ENCODE peak calls at places on chromosomes 4 and X, in nine cellular contexts. O is CD4-positive, alpha-beta memory T cell; A is neuronal stem cell; B is psoas muscle; H is A549; F is cardiac muscle cell; L is tibial artery; X is fibroblast of lung; S is heart right ventricle. Z is an unnamed sample. For H3K9me3, the result is how much of the 10 kb centered on the place peaks cover.

GRCh38 chrX:149487292-149487691 is 17.8 kb downstream of the IDS start:
- DNase-seq in L (no peak), F (no peak), O (no peak), B (no peak), H (peak), S (no peak), A (no peak), X (no peak), Z (no peak)

GRCh38 chr4:56737666-56738065 is 56.6 kb upstream of the HOPX start:
- DNase-seq in O (no peak), F (no peak), A (no peak), X (no peak), L (no peak), B (no peak), S (no peak), H (no peak), Z (no peak)

GRCh38 chr4:27789768-27790167 is 929.1 kb downstream of the STIM2 start:
- DNase-seq in O (no peak), S (no peak), A (no peak), B (no peak), F (no peak), H (no peak), L (no peak), X (peak), Z (no peak)

GRCh38 chr4:126106658-126107057 is 791.9 kb downstream of the FAT4 start:
- DNase-seq in X (no peak), H (peak), O (no peak), B (no peak), A (no peak), S (no peak), L (no peak), F (no peak), Z (no peak)

GRCh38 chrX:2710041-2710471 is 19.0 kb downstream of the CD99 start:
- DNase-seq in H (peak), L (peak), A (no peak), F (no peak), S (no peak), X (peak), O (no peak), B (no peak), Z (no peak)

GRCh38 chr4:89365375-89366170 is 58.0 kb upstream of the GPRIN3 start:
- DNase-seq in X (no peak), O (no peak), B (no peak), S (no peak), F (no peak), H (peak), A (no peak), L (no peak), Z (no peak)

GRCh38 chr4:26252349-26252748 is 68.5 kb upstream of the RBPJ start:
- DNase-seq in H (no peak), F (no peak), O (no peak), B (no peak), S (no peak), L (no peak), X (peak), A (no peak), Z (no peak)

GRCh38 chr4:7947927-7948326 is 8.3 kb upstream of the AFAP1 start:
- DNase-seq in B (no peak), H (no peak), F (no peak), L (no peak), X (no peak), A (no peak), O (peak), S (no peak), Z (no peak)

GRCh38 chr4:60934896-60935295 is 265.2 kb upstream of the ADGRL3 start:
- DNase-seq in A (no peak), H (no peak), B (no peak), O (no peak), X (no peak), L (no peak), S (no peak), F (no peak), Z (no peak)

GRCh38 chr4:158163941-158164665 is 8.7 kb downstream of the GASK1B start:
- DNase-seq in X (peak), S (no peak), O (no peak), L (no peak), A (no peak), B (no peak), H (no peak), F (no peak), Z (no peak)

GRCh38 chr4:41172772-41173171 is 41.6 kb downstream of the APBB2 start:
- DNase-seq in F (no peak), H (no peak), X (no peak), S (no peak), B (no peak), A (no peak), O (no peak), L (no peak), Z (no peak)

GRCh38 chrX:133364201-133364600 is 51.1 kb downstream of the GPC4 start:
- DNase-seq in B (no peak), F (no peak), O (no peak), L (no peak), A (no peak), S (no peak), X (peak), H (no peak), Z (no peak)

GRCh38 chr4:123319639-123320038 is 77.0 kb upstream of the SPRY1 start:
- DNase-seq in L (no peak), S (no peak), B (no peak), O (no peak), A (no peak), H (no peak), F (no peak), X (no peak), Z (no peak)

GRCh38 chrX:18833071-18833731 is 125.8 kb downstream of the PPEF1 start:
- DNase-seq in O (no peak), F (no peak), S (peak), B (peak), A (no peak), H (no peak), X (peak), L (peak), Z (no peak)

DNA sequence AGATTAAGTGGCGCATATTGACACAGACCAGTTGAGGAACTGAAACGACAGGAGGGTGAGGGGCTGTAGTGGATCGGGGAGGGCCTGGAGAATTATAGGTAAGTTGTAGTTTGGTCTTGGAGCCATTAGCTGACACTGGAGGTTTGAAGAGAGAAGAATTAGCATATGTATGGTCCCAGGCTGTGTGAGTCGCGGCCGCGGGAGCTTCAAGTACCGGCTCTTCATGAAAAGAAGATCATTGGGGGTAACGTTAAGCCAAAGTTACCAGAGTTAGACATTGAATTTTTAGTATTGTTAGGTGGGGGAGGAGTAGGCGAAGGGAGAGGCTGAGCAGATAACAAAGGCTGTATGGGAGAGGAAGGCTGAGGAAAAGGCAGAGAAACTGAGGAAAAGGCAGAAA is 56.5 kb downstream of the ZNF674 start:
- DNase-seq in X (no peak), A (no peak), S (no peak), O (no peak), L (no peak), B (no peak), H (no peak), F (no peak), Z (no peak)
- H3K9me3 ChIP-seq in X (under half), A (under half), S (under half), O (under half), L (under half), B (under half), H (under half), F (under half), Z (under half)

GRCh38 chr4:336099-336892 is 1.3 kb upstream of the ZNF141 start:
- DNase-seq in H (no peak), L (peak), X (no peak), A (peak), B (peak), O (peak), S (peak), F (peak), Z (peak)
- H3K9me3 ChIP-seq in H (under half), L (under half), X (under half), A (under half), B (under half), O (under half), S (under half), F (under half), Z (under half)

DNA sequence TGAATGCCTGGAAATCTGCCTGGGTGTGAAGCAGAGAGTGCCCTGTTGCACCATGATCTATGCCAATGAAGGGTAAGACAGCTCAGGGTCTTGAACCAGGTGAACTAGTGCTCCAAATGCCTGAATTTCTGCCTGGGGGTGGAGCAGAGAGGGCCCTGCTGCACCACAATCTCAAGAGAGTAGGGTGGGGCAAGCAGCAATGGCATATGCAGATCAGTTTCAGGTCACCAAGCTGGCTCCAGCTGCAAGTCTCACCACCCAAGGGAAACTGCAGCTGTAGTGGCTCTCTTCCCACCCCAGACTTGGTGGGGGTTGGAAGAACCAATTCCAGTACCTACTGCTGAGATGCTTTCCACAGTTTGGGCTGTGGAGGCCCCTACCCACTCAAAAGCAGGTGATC is 147.0 kb downstream of the SPANXN1 start:
- DNase-seq in B (no peak), A (no peak), L (no peak), F (no peak), X (no peak), S (no peak), H (no peak), O (no peak), Z (no peak)
- H3K9me3 ChIP-seq in B (under half), A (under half), L (under half), F (under half), X (under half), S (under half), H (under half), O (under half), Z (under half)

DNA sequence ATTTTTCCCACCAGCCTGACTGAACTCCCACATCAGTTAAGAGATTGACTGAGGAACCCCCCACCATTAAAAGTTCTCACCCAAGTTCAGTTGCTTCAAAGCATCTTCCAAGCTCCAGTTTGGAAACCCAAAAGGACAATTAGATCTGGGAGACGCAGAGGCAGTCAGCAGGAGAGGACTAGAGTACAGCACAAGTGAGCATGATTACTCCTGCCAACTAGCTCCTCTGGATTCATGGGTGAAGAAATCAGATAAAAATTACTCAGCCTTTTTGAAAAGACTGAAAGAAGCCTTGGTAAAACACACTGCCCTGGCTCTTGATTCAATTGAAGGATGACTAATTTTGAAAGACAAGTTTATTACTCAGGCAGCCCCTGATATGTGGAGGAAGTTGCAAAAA is 297.5 kb downstream of the ADAM29 start:
- DNase-seq in O (no peak), X (no peak), H (no peak), A (no peak), F (no peak), S (no peak), B (no peak), L (no peak), Z (no peak)
- H3K9me3 ChIP-seq in O (under half), X (under half), H (under half), A (under half), F (under half), S (under half), B (under half), L (under half), Z (under half)

GRCh38 chr4:67659065-67659464 is 41.9 kb downstream of the UBA6 start:
- DNase-seq in H (no peak), F (no peak), S (no peak), X (no peak), O (no peak), B (no peak), A (no peak), L (no peak), Z (no peak)

GRCh38 chr4:67660418-67660817 is 40.5 kb downstream of the UBA6 start:
- DNase-seq in L (no peak), F (no peak), A (no peak), H (no peak), S (no peak), O (no peak), X (no peak), B (no peak), Z (no peak)

GRCh38 chr4:67658302-67658701 is 42.7 kb downstream of the UBA6 start:
- DNase-seq in B (no peak), O (no peak), H (no peak), L (no peak), S (no peak), F (no peak), X (no peak), A (no peak), Z (no peak)
- H3K9me3 ChIP-seq in B (under half), O (under half), H (under half), L (under half), S (under half), F (under half), X (under half), A (under half), Z (under half)

GRCh38 chr4:236028-236427 is 69.2 kb downstream of the ZNF732 start:
- DNase-seq in L (no peak), F (no peak), X (no peak), H (no peak), A (no peak), S (no peak), O (no peak), B (no peak), Z (no peak)

GRCh38 chr4:234178-234577 is 71.1 kb downstream of the ZNF732 start:
- DNase-seq in X (no peak), F (no peak), H (no peak), O (no peak), A (no peak), S (no peak), L (no peak), B (no peak), Z (no peak)
- H3K9me3 ChIP-seq in X (under half), F (under half), H (under half), O (under half), A (half or more), S (under half), L (under half), B (under half), Z (under half)

GRCh38 chr4:161496-162284 is 37.4 kb downstream of the ZNF718 start:
- DNase-seq in F (no peak), B (no peak), A (no peak), X (no peak), S (no peak), O (no peak), L (no peak), H (peak), Z (no peak)
- H3K9me3 ChIP-seq in F (under half), B (half or more), A (half or more), X (under half), S (under half), O (under half), L (under half), H (half or more), Z (under half)

GRCh38 chr4:98102660-98103059 is 40.6 kb downstream of the STPG2 start:
- DNase-seq in X (no peak), A (no peak), L (no peak), S (no peak), O (no peak), B (no peak), F (no peak), H (no peak), Z (no peak)
- H3K9me3 ChIP-seq in X (under half), A (under half), L (under half), S (under half), O (under half), B (under half), F (under half), H (under half), Z (under half)

GRCh38 chrX:52504551-52504950 is 8.9 kb downstream of the XAGE1A start:
- DNase-seq in H (no peak), L (no peak), B (no peak), S (no peak), A (no peak), O (no peak), X (no peak), F (no peak), Z (peak)
- H3K9me3 ChIP-seq in H (under half), L (under half), B (under half), S (under half), A (under half), O (under half), X (under half), F (under half), Z (under half)